ENCODE peak calls at places on chromosomes 1 and 21, in eight cellular contexts. One of them, this sample, is unnamed.

GRCh38 chr1:5658340-5659316 is 333.6 kb downstream of the NPHP4 start:
- DNase-seq in GM13977: no peak
- DNase-seq in stomach: no peak
- DNase-seq in GM12892: no peak
- DNase-seq in GM04504: no peak
- DNase-seq in body of pancreas: no peak
- DNase-seq in HT1080: no peak
- DNase-seq in NCI-H446: no peak
- DNase-seq in this sample: peak

GRCh38 chr21:29072873-29073221 is 601 bp downstream of the CCT8 start:
- DNase-seq in GM13977: no peak
- DNase-seq in stomach: no peak
- DNase-seq in GM12892: no peak
- DNase-seq in GM04504: no peak
- DNase-seq in body of pancreas: no peak
- DNase-seq in HT1080: peak
- DNase-seq in NCI-H446: peak
- DNase-seq in this sample: no peak

GRCh38 chr1:99887890-99888289 is 37.7 kb downstream of the AGL start:
- DNase-seq in GM13977: no peak
- DNase-seq in stomach: no peak
- DNase-seq in GM12892: no peak
- DNase-seq in GM04504: no peak
- DNase-seq in body of pancreas: no peak
- DNase-seq in HT1080: peak
- DNase-seq in NCI-H446: no peak
- DNase-seq in this sample: no peak

GRCh38 chr1:98327151-98327918 is 334.2 kb upstream of the SNX7 start:
- DNase-seq in GM13977: no peak
- DNase-seq in stomach: no peak
- DNase-seq in GM12892: no peak
- DNase-seq in GM04504: no peak
- DNase-seq in body of pancreas: no peak
- DNase-seq in HT1080: no peak
- DNase-seq in NCI-H446: peak
- DNase-seq in this sample: no peak

GRCh38 chr1:236403905-236404696 is 10.0 kb downstream of the EDARADD start:
- DNase-seq in GM13977: no peak
- DNase-seq in stomach: no peak
- DNase-seq in GM12892: no peak
- DNase-seq in GM04504: no peak
- DNase-seq in body of pancreas: peak
- DNase-seq in HT1080: no peak
- DNase-seq in NCI-H446: no peak
- DNase-seq in this sample: no peak

GRCh38 chr1:158458263-158458662 is 3.4 kb upstream of the OR10K1 start:
- DNase-seq in GM13977: no peak
- DNase-seq in stomach: no peak
- DNase-seq in GM12892: no peak
- DNase-seq in GM04504: no peak
- DNase-seq in body of pancreas: no peak
- DNase-seq in HT1080: no peak
- DNase-seq in NCI-H446: no peak
- DNase-seq in this sample: no peak

GRCh38 chr1:22347854-22348760 is 103.5 kb upstream of the ZBTB40 start:
- DNase-seq in GM13977: no peak
- DNase-seq in stomach: no peak
- DNase-seq in GM12892: no peak
- DNase-seq in GM04504: no peak
- DNase-seq in body of pancreas: peak
- DNase-seq in HT1080: no peak
- DNase-seq in NCI-H446: no peak
- DNase-seq in this sample: no peak

GRCh38 chr1:66495490-66495889 is 38.5 kb upstream of the SGIP1 start:
- DNase-seq in GM13977: no peak
- DNase-seq in stomach: no peak
- DNase-seq in GM12892: no peak
- DNase-seq in GM04504: peak
- DNase-seq in body of pancreas: no peak
- DNase-seq in HT1080: no peak
- DNase-seq in NCI-H446: no peak
- DNase-seq in this sample: no peak

This sample was measured in transverse colon.